ENCODE peak calls at places on chromosomes 11 and 22, in five cellular contexts. One of them, this sample, is unnamed.
A peak's percentile ranks its signal among the peaks of the same experiment; 100 is the strongest.

GRCh38 chr11:103542851-103543250 is 433.6 kb downstream of the DYNC2H1 start:
- DNase-seq in neural progenitor cell: no peak
- DNase-seq in H9: no peak
- DNase-seq in IMR-90: no peak
- DNase-seq in endothelial cell of umbilical vein: no peak
- DNase-seq in this sample: no peak

GRCh38 chr22:38109391-38110000 is 988 bp downstream of the BAIAP2L2 start:
- DNase-seq in IMR-90: no peak
- DNase-seq in endothelial cell of umbilical vein: no peak
- DNase-seq in H9: no peak
- DNase-seq in neural progenitor cell: peak; percentile 31
- DNase-seq in this sample: peak; percentile 35

GRCh38 chr22:40512426-40513136 is 123.9 kb downstream of the MRTFA start:
- DNase-seq in H9: no peak
- DNase-seq in endothelial cell of umbilical vein: no peak
- DNase-seq in neural progenitor cell: no peak
- DNase-seq in IMR-90: peak; percentile 99
- DNase-seq in this sample: no peak

GRCh38 chr11:119996556-119996955 is 141.4 kb downstream of the TRIM29 start:
- DNase-seq in neural progenitor cell: no peak
- DNase-seq in H9: no peak
- DNase-seq in endothelial cell of umbilical vein: no peak
- DNase-seq in IMR-90: no peak
- DNase-seq in this sample: no peak

GRCh38 chr11:134542401-134543143 is 130.5 kb upstream of the B3GAT1 start:
- DNase-seq in neural progenitor cell: no peak
- DNase-seq in IMR-90: no peak
- DNase-seq in H9: peak; percentile 19
- DNase-seq in endothelial cell of umbilical vein: no peak
- DNase-seq in this sample: peak; percentile 96

GRCh38 chr11:72579816-72580647 is 94.2 kb downstream of the PDE2A start:
- DNase-seq in neural progenitor cell: no peak
- DNase-seq in endothelial cell of umbilical vein: no peak
- DNase-seq in IMR-90: no peak
- DNase-seq in H9: no peak
- DNase-seq in this sample: no peak

GRCh38 chr22:45218974-45219373 is 21.7 kb downstream of the KIAA0930 start:
- DNase-seq in endothelial cell of umbilical vein: peak; percentile 14
- DNase-seq in H9: no peak
- DNase-seq in IMR-90: peak; percentile 37
- DNase-seq in neural progenitor cell: no peak
- DNase-seq in this sample: no peak

GRCh38 chr11:80122211-80122610 is 681.4 kb upstream of the TENM4 start:
- DNase-seq in H9: no peak
- DNase-seq in neural progenitor cell: no peak
- DNase-seq in IMR-90: no peak
- DNase-seq in endothelial cell of umbilical vein: no peak
- DNase-seq in this sample: no peak

GRCh38 chr11:85826096-85826855 is 15.3 kb upstream of the SYTL2 start:
- DNase-seq in IMR-90: peak; percentile 47
- DNase-seq in endothelial cell of umbilical vein: peak; percentile 19
- DNase-seq in neural progenitor cell: peak; percentile 60
- DNase-seq in H9: peak; percentile 54
- DNase-seq in this sample: peak; percentile 41

GRCh38 chr11:60810583-60810982 is 25.4 kb downstream of the MS4A10 start:
- DNase-seq in endothelial cell of umbilical vein: peak; percentile 82
- DNase-seq in neural progenitor cell: no peak
- DNase-seq in IMR-90: no peak
- DNase-seq in H9: no peak
- DNase-seq in this sample: no peak

GRCh38 chr22:44665115-44665514 is 36.9 kb upstream of the PRR5 start:
- DNase-seq in H9: no peak
- DNase-seq in endothelial cell of umbilical vein: no peak
- DNase-seq in IMR-90: no peak
- DNase-seq in neural progenitor cell: peak; percentile 23
- DNase-seq in this sample: no peak

GRCh38 chr11:78801161-78801884 is 226.7 kb upstream of the NARS2 start:
- DNase-seq in IMR-90: peak; percentile 98
- DNase-seq in neural progenitor cell: no peak
- DNase-seq in H9: no peak
- DNase-seq in endothelial cell of umbilical vein: peak; percentile 91
- DNase-seq in this sample: no peak

GRCh38 chr11:86918943-86919342 is 36.3 kb downstream of the FZD4 start:
- DNase-seq in IMR-90: no peak
- DNase-seq in endothelial cell of umbilical vein: peak; percentile 83
- DNase-seq in neural progenitor cell: no peak
- DNase-seq in H9: no peak
- DNase-seq in this sample: no peak

GRCh38 chr11:86917577-86917976 is 37.6 kb downstream of the FZD4 start:
- DNase-seq in IMR-90: no peak
- DNase-seq in H9: no peak
- DNase-seq in neural progenitor cell: no peak
- DNase-seq in endothelial cell of umbilical vein: no peak
- DNase-seq in this sample: no peak

GRCh38 chr11:86914836-86915519 is 40.2 kb downstream of the FZD4 start:
- DNase-seq in endothelial cell of umbilical vein: no peak
- DNase-seq in H9: no peak
- DNase-seq in neural progenitor cell: no peak
- DNase-seq in IMR-90: no peak
- DNase-seq in this sample: no peak

GRCh38 chr11:86919557-86920210 is 35.5 kb downstream of the FZD4 start:
- DNase-seq in H9: peak; percentile 61
- DNase-seq in IMR-90: peak; percentile 81
- DNase-seq in endothelial cell of umbilical vein: peak; percentile 88
- DNase-seq in neural progenitor cell: peak; percentile 75
- DNase-seq in this sample: peak; percentile 38

GRCh38 chr11:86916330-86916729 is 38.9 kb downstream of the FZD4 start:
- DNase-seq in H9: no peak
- DNase-seq in IMR-90: peak; percentile 76
- DNase-seq in neural progenitor cell: no peak
- DNase-seq in endothelial cell of umbilical vein: peak; percentile 84
- DNase-seq in this sample: peak; percentile 47
- H2AFZ ChIP-seq in H9: no peak overlapping the region
- H2AFZ ChIP-seq in IMR-90: peak overlapping the region; percentile 94
- H2AFZ ChIP-seq in neural progenitor cell: no peak overlapping the region
- H2AFZ ChIP-seq in endothelial cell of umbilical vein: no peak overlapping the region
- H2AFZ ChIP-seq in this sample: no peak overlapping the region

DNA sequence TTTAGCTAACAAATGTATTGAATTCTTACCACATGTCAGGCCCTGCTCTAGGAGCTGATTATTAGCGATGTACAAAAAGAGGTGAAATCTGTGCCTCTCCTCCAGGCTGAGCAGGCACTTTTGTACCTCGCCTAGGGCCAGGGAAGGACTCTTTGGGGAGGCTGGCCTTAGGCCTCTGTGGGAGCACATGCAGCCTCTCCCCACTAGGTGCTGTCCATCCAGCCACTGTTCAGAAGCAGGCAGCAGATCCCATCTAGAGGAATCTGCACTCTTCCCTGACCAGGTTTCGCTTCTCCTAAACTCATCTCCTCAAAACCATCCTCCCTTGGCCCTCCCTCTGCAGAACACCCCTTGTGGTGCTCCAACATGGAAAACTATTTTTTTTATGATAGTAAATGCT is 51.9 kb upstream of the WT1 start:
- DNase-seq in H9: peak; percentile 57
- DNase-seq in neural progenitor cell: peak; percentile 45
- DNase-seq in endothelial cell of umbilical vein: no peak
- DNase-seq in IMR-90: no peak
- DNase-seq in this sample: peak; percentile 26
- H2AFZ ChIP-seq in H9: no peak overlapping the region
- H2AFZ ChIP-seq in neural progenitor cell: peak overlapping the region; percentile 42
- H2AFZ ChIP-seq in endothelial cell of umbilical vein: no peak overlapping the region
- H2AFZ ChIP-seq in IMR-90: no peak overlapping the region
- H2AFZ ChIP-seq in this sample: no peak overlapping the region

GRCh38 chr11:2139118-2139490 is at the start of gene IGF2:
- DNase-seq in endothelial cell of umbilical vein: no peak
- DNase-seq in neural progenitor cell: peak; percentile 77
- DNase-seq in IMR-90: no peak
- DNase-seq in H9: no peak
- DNase-seq in this sample: no peak
- H2AFZ ChIP-seq in endothelial cell of umbilical vein: no peak within 1 kb of the TSS
- H2AFZ ChIP-seq in neural progenitor cell: no peak within 1 kb of the TSS
- H2AFZ ChIP-seq in IMR-90: peak within 1 kb of the TSS; percentile 70
- H2AFZ ChIP-seq in H9: no peak within 1 kb of the TSS
- H2AFZ ChIP-seq in this sample: no peak within 1 kb of the TSS

GRCh38 chr11:96215094-96215782 is 127.8 kb downstream of the MAML2 start:
- DNase-seq in neural progenitor cell: no peak
- DNase-seq in endothelial cell of umbilical vein: peak; percentile 81
- DNase-seq in IMR-90: peak; percentile 76
- DNase-seq in H9: no peak
- DNase-seq in this sample: no peak
- H2AFZ ChIP-seq in neural progenitor cell: no peak overlapping the region
- H2AFZ ChIP-seq in endothelial cell of umbilical vein: peak overlapping the region; percentile 10
- H2AFZ ChIP-seq in IMR-90: peak overlapping the region; percentile 39
- H2AFZ ChIP-seq in H9: no peak overlapping the region
- H2AFZ ChIP-seq in this sample: no peak overlapping the region

GRCh38 chr11:123519055-123519796 is 89.2 kb downstream of the GRAMD1B start:
- DNase-seq in IMR-90: peak; percentile 27
- DNase-seq in neural progenitor cell: no peak
- DNase-seq in endothelial cell of umbilical vein: no peak
- DNase-seq in H9: peak; percentile 46
- DNase-seq in this sample: peak; percentile 58

GRCh38 chr11:123519797-123520193 is 89.7 kb downstream of the GRAMD1B start:
- DNase-seq in neural progenitor cell: no peak
- DNase-seq in IMR-90: no peak
- DNase-seq in H9: no peak
- DNase-seq in endothelial cell of umbilical vein: no peak
- DNase-seq in this sample: no peak

GRCh38 chr11:123517559-123518364 is 87.7 kb downstream of the GRAMD1B start:
- DNase-seq in endothelial cell of umbilical vein: no peak
- DNase-seq in IMR-90: no peak
- DNase-seq in neural progenitor cell: no peak
- DNase-seq in H9: no peak
- DNase-seq in this sample: no peak

GRCh38 chr11:123516238-123516637 is 86.2 kb downstream of the GRAMD1B start:
- DNase-seq in endothelial cell of umbilical vein: no peak
- DNase-seq in neural progenitor cell: no peak
- DNase-seq in H9: no peak
- DNase-seq in IMR-90: no peak
- DNase-seq in this sample: no peak

DNA sequence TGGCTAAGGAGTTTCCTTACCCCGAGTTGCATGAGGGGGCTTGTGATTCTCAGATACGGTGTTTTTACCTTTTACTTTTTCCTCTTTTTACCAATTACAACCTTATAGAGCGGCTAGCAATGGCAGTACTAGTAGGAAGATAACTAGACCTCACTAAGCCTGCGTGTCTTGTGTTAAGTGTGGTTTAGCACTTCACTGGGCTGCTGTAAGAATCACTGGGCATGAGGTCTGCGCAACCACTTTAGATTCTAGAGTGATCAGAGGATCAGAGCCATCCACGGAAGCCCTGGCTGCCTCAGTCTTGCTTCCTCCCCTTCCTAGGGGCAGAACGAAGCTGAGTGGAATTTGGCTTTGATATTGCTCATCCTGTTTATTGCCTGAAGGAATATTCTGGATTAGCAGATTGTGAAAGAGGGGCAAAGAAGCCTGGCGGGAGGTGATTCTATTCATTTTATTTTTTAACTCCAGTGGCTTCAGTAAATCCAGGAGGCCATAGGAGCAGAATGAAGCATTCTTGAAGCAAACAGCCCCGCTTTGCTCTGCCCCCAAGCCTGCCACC is 88.5 kb downstream of the GRAMD1B start:
- DNase-seq in endothelial cell of umbilical vein: no peak
- DNase-seq in H9: no peak
- DNase-seq in neural progenitor cell: no peak
- DNase-seq in IMR-90: no peak
- DNase-seq in this sample: no peak
- H2AFZ ChIP-seq in endothelial cell of umbilical vein: no peak overlapping the region
- H2AFZ ChIP-seq in H9: no peak overlapping the region
- H2AFZ ChIP-seq in neural progenitor cell: no peak overlapping the region
- H2AFZ ChIP-seq in IMR-90: peak overlapping the region; percentile 21
- H2AFZ ChIP-seq in this sample: no peak overlapping the region